ENCODE peak calls at places on chromosomes 3 and 15, in eight cellular contexts. One of them, this sample, is unnamed.

GRCh38 chr3:157136647-157137387 is 23.1 kb downstream of the CCNL1 start:
- DNase-seq in sigmoid colon: no peak
- DNase-seq in stomach: peak
- DNase-seq in HL-60: no peak
- DNase-seq in GM23338: no peak
- DNase-seq in transverse colon: peak
- DNase-seq in suprapubic skin: no peak
- DNase-seq in HepG2: peak
- DNase-seq in this sample: peak

GRCh38 chr3:37458162-37458895 is 283.9 kb upstream of the LRRFIP2 start:
- DNase-seq in sigmoid colon: peak
- DNase-seq in stomach: no peak
- DNase-seq in HL-60: no peak
- DNase-seq in GM23338: no peak
- DNase-seq in transverse colon: no peak
- DNase-seq in suprapubic skin: no peak
- DNase-seq in HepG2: no peak
- DNase-seq in this sample: no peak

GRCh38 chr3:108159128-108159527 is 63.1 kb downstream of the IFT57 start:
- DNase-seq in sigmoid colon: no peak
- DNase-seq in stomach: no peak
- DNase-seq in HL-60: no peak
- DNase-seq in GM23338: no peak
- DNase-seq in transverse colon: no peak
- DNase-seq in suprapubic skin: no peak
- DNase-seq in HepG2: no peak
- DNase-seq in this sample: no peak

GRCh38 chr3:10015476-10015904 is 10.7 kb upstream of the FANCD2 start:
- DNase-seq in sigmoid colon: peak
- DNase-seq in stomach: peak
- DNase-seq in HL-60: peak
- DNase-seq in GM23338: no peak
- DNase-seq in transverse colon: peak
- DNase-seq in suprapubic skin: peak
- DNase-seq in HepG2: no peak
- DNase-seq in this sample: peak

GRCh38 chr15:47407692-47408091 is 309.6 kb upstream of the SEMA6D start:
- DNase-seq in sigmoid colon: no peak
- DNase-seq in stomach: no peak
- DNase-seq in HL-60: no peak
- DNase-seq in GM23338: peak
- DNase-seq in transverse colon: no peak
- DNase-seq in suprapubic skin: no peak
- DNase-seq in HepG2: no peak
- DNase-seq in this sample: no peak

GRCh38 chr15:73389971-73390544 is 21.3 kb upstream of the HCN4 start:
- DNase-seq in sigmoid colon: no peak
- DNase-seq in stomach: no peak
- DNase-seq in HL-60: no peak
- DNase-seq in GM23338: no peak
- DNase-seq in transverse colon: no peak
- DNase-seq in suprapubic skin: no peak
- DNase-seq in HepG2: peak
- DNase-seq in this sample: no peak

GRCh38 chr15:81839387-81839786 is 206.4 kb downstream of the MEX3B start:
- DNase-seq in sigmoid colon: no peak
- DNase-seq in stomach: no peak
- DNase-seq in HL-60: no peak
- DNase-seq in GM23338: no peak
- DNase-seq in transverse colon: no peak
- DNase-seq in suprapubic skin: no peak
- DNase-seq in HepG2: no peak
- DNase-seq in this sample: no peak

GRCh38 chr15:86236721-86237121 is 157.1 kb downstream of the AGBL1 start:
- DNase-seq in sigmoid colon: no peak
- DNase-seq in stomach: no peak
- DNase-seq in HL-60: no peak
- DNase-seq in GM23338: peak
- DNase-seq in transverse colon: no peak
- DNase-seq in suprapubic skin: no peak
- DNase-seq in HepG2: no peak
- DNase-seq in this sample: no peak

GRCh38 chr15:42133892-42134502 is 22.4 kb downstream of the PLA2G4F start:
- DNase-seq in sigmoid colon: peak
- DNase-seq in stomach: peak
- DNase-seq in HL-60: peak
- DNase-seq in GM23338: peak
- DNase-seq in transverse colon: peak
- DNase-seq in suprapubic skin: no peak
- DNase-seq in HepG2: peak
- DNase-seq in this sample: no peak

DNA sequence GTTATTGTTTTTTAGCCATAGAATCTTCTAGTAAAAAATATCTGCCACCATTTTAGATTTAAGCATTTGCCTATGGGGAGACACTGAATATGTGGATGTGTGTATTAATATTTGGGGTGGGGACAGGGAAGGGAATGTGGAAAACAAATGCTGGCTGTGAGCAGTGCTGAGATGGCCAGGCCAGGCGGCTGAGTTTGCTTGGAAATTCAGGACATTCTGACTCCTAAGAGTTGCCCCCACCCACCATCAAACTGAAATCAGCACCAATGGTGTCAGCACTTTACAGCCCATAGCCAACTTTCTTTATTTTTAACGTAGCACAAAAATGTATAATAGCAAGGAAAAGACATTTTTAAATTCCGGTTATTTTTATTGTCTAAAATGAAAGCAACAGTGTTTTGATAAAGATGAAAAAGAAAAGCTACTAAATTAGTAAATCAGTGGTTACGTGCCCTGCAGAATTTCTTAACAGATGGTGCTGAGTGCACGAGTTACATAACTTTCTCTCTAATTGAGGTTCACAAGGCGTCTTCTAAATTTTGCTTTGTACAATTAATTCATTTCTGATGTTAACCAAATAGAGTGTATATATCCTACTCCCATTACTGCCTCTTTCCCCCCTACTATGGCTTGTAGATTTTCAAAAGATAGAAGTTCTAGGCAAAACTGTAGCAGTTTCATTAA is 34.0 kb downstream of the B3GALNT1 start:
- DNase-seq in sigmoid colon: no peak
- DNase-seq in stomach: no peak
- DNase-seq in HL-60: no peak
- DNase-seq in GM23338: no peak
- DNase-seq in transverse colon: no peak
- DNase-seq in suprapubic skin: no peak
- DNase-seq in HepG2: no peak
- DNase-seq in this sample: no peak
- H3K4me3 ChIP-seq in sigmoid colon: no peak
- H3K4me3 ChIP-seq in stomach: no peak
- H3K4me3 ChIP-seq in HL-60: no peak
- H3K4me3 ChIP-seq in GM23338: no peak
- H3K4me3 ChIP-seq in transverse colon: no peak
- H3K4me3 ChIP-seq in suprapubic skin: no peak
- H3K4me3 ChIP-seq in HepG2: no peak
- H3K4me3 ChIP-seq in this sample: no peak

GRCh38 chr3:151890721-151891141 is 17.3 kb downstream of the SUCNR1 start:
- DNase-seq in sigmoid colon: no peak
- DNase-seq in stomach: no peak
- DNase-seq in HL-60: peak
- DNase-seq in GM23338: no peak
- DNase-seq in transverse colon: no peak
- DNase-seq in suprapubic skin: no peak
- DNase-seq in HepG2: no peak
- DNase-seq in this sample: no peak
- TF ChIP-seq POLR2AphosphoS5 in sigmoid colon: no peak
- TF ChIP-seq POLR2AphosphoS5 in stomach: no peak
- TF ChIP-seq POLR2AphosphoS5 in HL-60: peak
- TF ChIP-seq POLR2AphosphoS5 in GM23338: no peak
- TF ChIP-seq POLR2AphosphoS5 in transverse colon: no peak
- TF ChIP-seq POLR2AphosphoS5 in suprapubic skin: no peak
- TF ChIP-seq POLR2AphosphoS5 in HepG2: no peak
- TF ChIP-seq POLR2AphosphoS5 in this sample: no peak

DNA sequence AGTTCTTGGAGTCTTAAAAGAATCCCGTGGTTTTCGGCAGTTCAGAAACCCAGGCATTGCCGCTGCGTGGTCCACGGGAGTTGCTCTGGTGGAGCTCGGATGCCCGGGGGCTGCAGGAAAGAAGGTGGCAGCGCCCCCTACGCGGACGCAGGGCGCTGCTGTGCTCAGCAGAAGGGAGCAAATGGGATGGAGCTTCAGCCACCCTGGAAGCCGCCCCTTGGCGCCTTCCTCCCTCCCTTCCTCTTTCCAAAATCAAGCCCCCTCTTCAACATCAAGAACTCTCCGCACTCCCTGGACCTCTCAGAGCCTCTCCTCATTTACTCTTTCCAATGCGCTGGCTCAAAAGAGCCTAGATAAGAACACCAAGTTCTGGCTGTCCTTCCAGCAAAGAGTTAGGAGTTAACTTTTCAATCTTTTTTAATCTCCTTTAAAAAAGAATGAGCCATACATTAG is 880 bp upstream of the CHRNA7 start:
- DNase-seq in sigmoid colon: no peak
- DNase-seq in stomach: peak
- DNase-seq in HL-60: no peak
- DNase-seq in GM23338: peak
- DNase-seq in transverse colon: peak
- DNase-seq in suprapubic skin: no peak
- DNase-seq in HepG2: no peak
- DNase-seq in this sample: no peak
- TF ChIP-seq CTCF in sigmoid colon: no peak
- TF ChIP-seq CTCF in stomach: no peak
- TF ChIP-seq CTCF in HL-60: no peak
- TF ChIP-seq CTCF in GM23338: peak
- TF ChIP-seq CTCF in transverse colon: peak
- TF ChIP-seq CTCF in suprapubic skin: no peak
- TF ChIP-seq CTCF in HepG2: peak
- TF ChIP-seq CTCF in this sample: no peak

DNA sequence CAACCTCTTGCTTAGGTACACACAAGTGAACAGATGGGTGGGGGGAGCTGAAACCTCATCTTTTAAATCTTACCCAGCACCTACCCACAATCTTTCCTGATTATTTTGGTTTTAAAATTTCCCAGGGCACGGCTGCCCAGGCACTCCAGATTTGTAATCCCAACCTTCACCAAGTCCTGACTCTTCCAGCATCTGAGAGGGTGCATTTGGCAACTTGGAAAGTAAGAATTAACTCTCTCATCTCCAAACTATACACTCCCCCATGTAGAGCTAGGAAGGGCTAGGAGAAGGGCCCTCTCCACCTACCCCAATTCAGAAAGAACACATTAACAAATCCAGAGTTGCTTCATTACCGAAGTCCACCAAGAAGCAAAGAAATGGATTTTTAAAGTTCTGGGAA is 41.7 kb upstream of the PRICKLE2 start:
- DNase-seq in sigmoid colon: no peak
- DNase-seq in stomach: no peak
- DNase-seq in HL-60: no peak
- DNase-seq in GM23338: no peak
- DNase-seq in transverse colon: no peak
- DNase-seq in suprapubic skin: no peak
- DNase-seq in HepG2: no peak
- DNase-seq in this sample: no peak
- H3K4me3 ChIP-seq in sigmoid colon: peak
- H3K4me3 ChIP-seq in stomach: peak
- H3K4me3 ChIP-seq in HL-60: no peak
- H3K4me3 ChIP-seq in GM23338: peak
- H3K4me3 ChIP-seq in transverse colon: peak
- H3K4me3 ChIP-seq in suprapubic skin: peak
- H3K4me3 ChIP-seq in HepG2: no peak
- H3K4me3 ChIP-seq in this sample: peak

DNA sequence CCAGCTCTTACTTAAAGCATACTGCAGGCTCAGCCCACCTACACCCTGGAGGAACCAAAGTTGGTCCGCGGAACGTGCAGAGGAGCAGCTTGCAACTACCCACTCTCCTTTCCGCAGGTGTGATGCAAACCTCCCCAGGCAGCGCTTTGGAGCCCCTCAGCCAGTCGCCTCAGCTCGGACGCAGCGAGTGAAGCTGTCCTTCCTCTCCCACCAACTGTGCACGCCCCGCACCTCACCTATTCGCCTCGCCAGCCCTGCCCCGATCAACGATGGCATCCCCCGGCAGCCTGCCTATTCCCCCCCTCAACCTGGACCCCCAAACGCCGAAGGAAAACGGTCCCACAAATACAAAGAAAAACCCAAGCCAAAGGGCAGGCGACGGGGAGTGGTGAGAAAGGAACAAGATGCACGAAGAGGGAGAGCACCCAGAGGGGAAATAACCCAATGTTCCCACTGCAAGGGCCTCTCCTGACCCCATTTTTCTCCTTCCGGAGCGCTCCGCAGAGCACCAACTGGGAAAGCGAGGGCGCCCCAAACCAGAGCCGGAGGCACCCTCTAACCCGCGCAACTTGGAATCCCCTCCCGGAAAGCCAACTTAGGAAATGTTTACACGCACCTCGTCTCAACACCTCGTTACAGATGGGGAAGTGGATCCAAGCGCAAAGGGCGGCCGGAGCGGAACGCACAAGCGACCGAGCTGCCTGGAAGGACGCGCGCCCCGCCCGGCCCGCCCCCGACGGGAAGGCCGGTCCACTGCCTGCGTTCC is 660 bp downstream of the GLB1 start:
- DNase-seq in sigmoid colon: no peak
- DNase-seq in stomach: peak
- DNase-seq in HL-60: peak
- DNase-seq in GM23338: peak
- DNase-seq in transverse colon: peak
- DNase-seq in suprapubic skin: peak
- DNase-seq in HepG2: peak
- DNase-seq in this sample: peak
- TF ChIP-seq POLR2AphosphoS5 in sigmoid colon: no peak
- TF ChIP-seq POLR2AphosphoS5 in stomach: no peak
- TF ChIP-seq POLR2AphosphoS5 in HL-60: no peak
- TF ChIP-seq POLR2AphosphoS5 in GM23338: no peak
- TF ChIP-seq POLR2AphosphoS5 in transverse colon: no peak
- TF ChIP-seq POLR2AphosphoS5 in suprapubic skin: no peak
- TF ChIP-seq POLR2AphosphoS5 in HepG2: no peak
- TF ChIP-seq POLR2AphosphoS5 in this sample: peak